ENCODE peak calls at places on chromosome 20, in five cellular contexts. H is epithelial cell of esophagus, J is NCI-H526, F is EL, Z is neural crest cell. O is an unnamed sample.

GRCh38 chr20:63913768-63914167 is 18.8 kb downstream of the DNAJC5 start:
- DNase-seq in F (no peak), Z (no peak), J (no peak), H (no peak), O (no peak)

GRCh38 chr20:49739042-49739441 is 25.4 kb upstream of the B4GALT5 start:
- DNase-seq in J (no peak), Z (no peak), H (no peak), F (no peak), O (no peak)

GRCh38 chr20:4896119-4896700 is 105.1 kb downstream of the SLC23A2 start:
- DNase-seq in H (no peak), F (no peak), J (no peak), Z (no peak), O (no peak)

GRCh38 chr20:6185268-6185667 is 62.4 kb upstream of the FERMT1 start:
- DNase-seq in F (no peak), H (no peak), Z (no peak), J (peak; percentile 22), O (no peak)

GRCh38 chr20:53468583-53468982 is 125.1 kb downstream of the ZNF217 start:
- DNase-seq in F (no peak), J (no peak), Z (no peak), H (no peak), O (peak; percentile 9)

GRCh38 chr20:62753626-62754025 is 42.6 kb upstream of the MRGBP start:
- DNase-seq in H (no peak), J (no peak), F (no peak), Z (no peak), O (no peak)

GRCh38 chr20:3173582-3174441 is 463 bp upstream of the LZTS3 start:
- DNase-seq in Z (peak; percentile 94), F (peak; percentile 86), J (peak; percentile 46), H (peak; percentile 83), O (peak; percentile 84)

GRCh38 chr20:48139262-48140041 is 354.2 kb upstream of the SULF2 start:
- DNase-seq in F (peak; percentile 40), Z (no peak), H (peak; percentile 77), J (no peak), O (peak; percentile 74)

GRCh38 chr20:47009784-47010183 is 115.1 kb downstream of the EYA2 start:
- DNase-seq in H (no peak), F (no peak), J (no peak), Z (no peak), O (no peak)

GRCh38 chr20:63539092-63539430 is 1.9 kb upstream of the PTK6 start:
- DNase-seq in J (no peak), F (no peak), H (no peak), Z (no peak), O (no peak)

GRCh38 chr20:20814685-20815084 is 102.2 kb upstream of the RALGAPA2 start:
- DNase-seq in H (peak; percentile 5), Z (no peak), J (no peak), F (peak; percentile 3), O (no peak)

GRCh38 chr20:34211591-34211990 is 29.6 kb upstream of the ASIP start:
- DNase-seq in F (no peak), Z (no peak), H (no peak), J (no peak), O (no peak)

GRCh38 chr20:51093240-51093763 is 70.4 kb upstream of the KCNG1 start:
- DNase-seq in Z (no peak), F (no peak), J (no peak), H (no peak), O (no peak)

GRCh38 chr20:63941282-63942060 is 14.7 kb downstream of the UCKL1 start:
- DNase-seq in J (peak; percentile 33), H (peak; percentile 78), F (no peak), Z (no peak), O (no peak)

GRCh38 chr20:46122071-46122470 is 4.0 kb downstream of the CD40 start:
- DNase-seq in H (peak; percentile 65), J (no peak), Z (no peak), F (peak; percentile 61), O (peak; percentile 60)

GRCh38 chr20:20553534-20553933 is 158.9 kb downstream of the RALGAPA2 start:
- DNase-seq in Z (no peak), J (no peak), F (no peak), H (no peak), O (no peak)

GRCh38 chr20:13006825-13007224 is 1.9 kb upstream of the SPTLC3 start:
- DNase-seq in F (peak; percentile 72), J (no peak), H (peak; percentile 83), Z (no peak), O (peak; percentile 57)

GRCh38 chr20:12383770-12384304 is 466.1 kb downstream of the BTBD3 start:
- DNase-seq in J (no peak), H (no peak), F (no peak), Z (no peak), O (no peak)

GRCh38 chr20:10982692-10983091 is 308.9 kb upstream of the JAG1 start:
- DNase-seq in Z (no peak), F (peak; percentile 94), H (peak; percentile 80), J (no peak), O (peak; percentile 94)

GRCh38 chr20:9156529-9157280 is 87.8 kb downstream of the PLCB4 start:
- DNase-seq in H (no peak), Z (no peak), J (no peak), F (no peak), O (peak; percentile 10)

GRCh38 chr20:24718696-24719095 is 230.4 kb upstream of the CST7 start:
- DNase-seq in H (peak; percentile 14), Z (no peak), J (no peak), F (no peak), O (no peak)

GRCh38 chr20:34876161-34877001 is at the start of gene ACSS2:
- DNase-seq in J (peak; percentile 97), F (peak; percentile 98), Z (peak; percentile 100), H (peak; percentile 100), O (peak; percentile 98)

GRCh38 chr20:63337786-63338420 is 23.2 kb downstream of the CHRNA4 start:
- DNase-seq in F (no peak), H (no peak), J (no peak), Z (no peak), O (no peak)

GRCh38 chr20:63536997-63537524 is at the start of gene PTK6:
- DNase-seq in F (no peak), J (no peak), Z (no peak), H (peak; percentile 69), O (no peak)

GRCh38 chr20:4435671-4436070 is 286.0 kb upstream of the PRND start:
- DNase-seq in H (no peak), J (no peak), Z (no peak), F (no peak), O (no peak)

GRCh38 chr20:57060407-57061057 is 205.9 kb downstream of the BMP7 start:
- DNase-seq in H (peak; percentile 42), J (no peak), F (no peak), Z (no peak), O (no peak)

GRCh38 chr20:12798286-12798685 is 210.5 kb upstream of the SPTLC3 start:
- DNase-seq in J (no peak), F (no peak), Z (no peak), H (no peak), O (no peak)

GRCh38 chr20:33995053-33995816 is 1.5 kb downstream of the RALY start:
- DNase-seq in H (peak; percentile 9), Z (no peak), F (peak; percentile 15), J (no peak), O (peak; percentile 27)

GRCh38 chr20:53911301-53911700 is 159.1 kb downstream of the BCAS1 start:
- DNase-seq in H (no peak), F (no peak), Z (no peak), J (no peak), O (no peak)

GRCh38 chr20:18252597-18253451 is 35.5 kb upstream of the ZNF133 start:
- DNase-seq in F (no peak), J (no peak), Z (no peak), H (peak; percentile 94), O (no peak)

GRCh38 chr20:42442728-42443127 is 747.0 kb downstream of the PTPRT start:
- DNase-seq in H (no peak), J (peak; percentile 31), Z (no peak), F (no peak), O (no peak)

O was measured in mesenchymal stem cell.